ENCODE peak calls at places on chromosomes 11 and 22, in eight cellular contexts. H, G, A, O, M, I, W and T are unnamed samples.
A peak's percentile ranks its signal among the peaks of the same experiment; 100 is the strongest.

GRCh38 chr22:47064416-47064815 is 302.0 kb downstream of the TBC1D22A start:
- DNase-seq in A (no peak), M (no peak), G (no peak), W (no peak), H (no peak), O (no peak), I (no peak), T (no peak)

GRCh38 chr11:13944801-13945505 is 17.6 kb upstream of the SPON1 start:
- DNase-seq in G (no peak), A (no peak), H (no peak), W (no peak), O (no peak), M (no peak), I (no peak), T (no peak)

GRCh38 chr11:16749666-16750065 is 11.2 kb downstream of the C11orf58 start:
- DNase-seq in M (no peak), O (no peak), G (no peak), A (no peak), H (no peak), W (no peak), I (no peak), T (no peak)

GRCh38 chr11:11010624-11011127 is 152.8 kb upstream of the ZBED5 start:
- DNase-seq in O (peak; percentile 31), I (no peak), A (no peak), W (peak; percentile 16), G (peak; percentile 51), H (peak; percentile 21), M (no peak), T (no peak)

GRCh38 chr11:66976048-66976467 is 954 bp downstream of the C11orf86 start:
- DNase-seq in W (no peak), A (no peak), I (peak; percentile 16), M (no peak), O (no peak), G (peak; percentile 57), H (no peak), T (peak; percentile 51)

GRCh38 chr22:20946080-20946986 is 20.7 kb upstream of the AIFM3 start:
- DNase-seq in G (no peak), I (no peak), O (no peak), W (no peak), H (no peak), A (peak; percentile 64), M (no peak), T (no peak)

GRCh38 chr11:35035894-35036408 is 103.0 kb upstream of the CD44 start:
- DNase-seq in W (peak; percentile 77), H (no peak), O (no peak), G (no peak), M (peak; percentile 81), I (no peak), A (no peak), T (no peak)

GRCh38 chr22:49047461-49047860 is 780.2 kb downstream of the BRD1 start:
- DNase-seq in M (no peak), H (no peak), G (no peak), W (no peak), A (no peak), O (no peak), I (no peak), T (no peak)

GRCh38 chr11:16093889-16094653 is 262.3 kb downstream of the SOX6 start:
- DNase-seq in H (no peak), W (no peak), A (no peak), I (no peak), O (no peak), G (no peak), M (no peak), T (no peak)

GRCh38 chr11:31620434-31620833 is 110.9 kb downstream of the ELP4 start:
- DNase-seq in M (no peak), H (no peak), G (no peak), O (no peak), A (no peak), W (no peak), I (no peak), T (no peak)

GRCh38 chr11:1860108-1860507 is 7.2 kb downstream of the LSP1 start:
- DNase-seq in H (no peak), A (no peak), G (no peak), W (no peak), I (no peak), O (no peak), M (no peak), T (no peak)

GRCh38 chr11:123742334-123742733 is 874 bp upstream of the ZNF202 start:
- DNase-seq in M (no peak), O (no peak), A (no peak), G (peak; percentile 9), W (no peak), I (no peak), H (no peak), T (no peak)

GRCh38 chr11:86591631-86592030 is 80.8 kb downstream of the ME3 start:
- DNase-seq in A (no peak), O (no peak), W (peak; percentile 43), G (no peak), H (no peak), M (no peak), I (no peak), T (no peak)

GRCh38 chr11:11496879-11497278 is 124.9 kb downstream of the GALNT18 start:
- DNase-seq in M (no peak), O (no peak), G (no peak), A (no peak), I (no peak), W (no peak), H (no peak), T (no peak)

GRCh38 chr11:49221112-49221511 is 12.7 kb upstream of the FOLH1 start:
- DNase-seq in O (no peak), A (no peak), W (no peak), M (no peak), G (no peak), H (no peak), I (no peak), T (no peak)

GRCh38 chr11:78244080-78244479 is 55.4 kb downstream of the USP35 start:
- DNase-seq in H (no peak), A (no peak), O (no peak), I (no peak), M (no peak), G (no peak), W (no peak), T (no peak)

DNA sequence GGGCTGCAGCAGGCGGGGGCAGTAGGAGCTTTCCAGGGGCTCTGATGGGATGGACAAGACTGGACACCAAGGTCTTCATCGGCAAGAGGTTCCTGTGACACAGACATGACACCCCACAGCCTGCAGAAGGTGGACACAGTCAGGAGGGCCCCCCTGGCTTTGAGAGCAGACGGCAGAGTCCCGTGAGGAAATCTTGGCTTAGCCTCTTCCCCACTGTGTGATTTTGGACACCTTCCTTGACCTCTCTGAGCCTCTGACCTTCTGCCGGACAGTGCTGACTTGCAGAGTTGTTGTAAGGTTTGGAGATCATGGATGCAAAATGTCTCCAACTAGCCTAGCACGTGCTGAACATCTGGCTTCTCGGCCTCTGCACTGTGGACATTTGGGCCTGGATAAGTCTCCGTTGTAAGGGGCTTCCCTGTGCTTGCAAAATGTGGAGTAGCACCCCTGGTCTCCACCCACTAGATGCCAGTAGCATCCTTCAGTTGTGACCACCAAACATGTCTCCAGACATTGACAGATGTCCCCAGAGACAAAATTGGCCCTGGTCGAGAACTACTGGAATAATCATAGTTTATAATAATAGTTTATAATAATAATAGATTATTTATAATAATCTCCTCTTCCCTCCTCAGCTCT is 54.6 kb downstream of the MCM5 start:
- DNase-seq in W (no peak), M (no peak), A (no peak), O (no peak), G (no peak), H (no peak), I (no peak), T (no peak)
- TF ChIP-seq CTCF in W (peak; percentile 36), M (peak; percentile 33), A (no peak), O (peak; percentile 23), G (peak; percentile 8), H (peak; percentile 19), I (no peak), T (no peak)

DNA sequence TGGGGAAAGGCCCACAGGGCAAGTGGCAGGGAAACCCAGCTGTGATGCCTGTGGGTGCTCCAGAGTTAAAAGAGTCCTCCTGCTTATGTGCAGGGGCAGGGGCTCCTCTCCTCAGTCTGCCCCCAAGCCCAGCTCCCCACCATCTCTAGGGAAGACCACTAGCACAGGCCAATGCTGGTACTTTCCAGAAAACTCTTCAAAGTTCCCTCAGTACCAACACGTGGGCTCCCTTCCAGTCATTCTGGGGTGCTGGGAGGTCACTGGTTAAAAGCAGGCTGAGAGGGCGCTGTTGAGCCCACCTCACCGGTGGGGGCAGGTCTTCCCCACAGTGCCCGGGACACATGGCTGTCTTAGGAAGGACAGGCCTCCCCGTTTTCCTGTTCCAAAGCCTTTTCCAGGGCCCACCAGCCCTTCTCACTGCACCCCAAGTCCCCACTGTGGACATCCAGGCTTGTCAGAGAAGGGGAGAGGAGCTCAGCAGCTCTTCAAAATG is 154.6 kb downstream of the TRIM29 start:
- DNase-seq in M (no peak), O (no peak), G (no peak), W (no peak), I (no peak), A (no peak), H (no peak), T (no peak)
- TF ChIP-seq CTCF in M (no peak), O (no peak), G (no peak), W (no peak), I (no peak), A (no peak), H (no peak), T (no peak)

DNA sequence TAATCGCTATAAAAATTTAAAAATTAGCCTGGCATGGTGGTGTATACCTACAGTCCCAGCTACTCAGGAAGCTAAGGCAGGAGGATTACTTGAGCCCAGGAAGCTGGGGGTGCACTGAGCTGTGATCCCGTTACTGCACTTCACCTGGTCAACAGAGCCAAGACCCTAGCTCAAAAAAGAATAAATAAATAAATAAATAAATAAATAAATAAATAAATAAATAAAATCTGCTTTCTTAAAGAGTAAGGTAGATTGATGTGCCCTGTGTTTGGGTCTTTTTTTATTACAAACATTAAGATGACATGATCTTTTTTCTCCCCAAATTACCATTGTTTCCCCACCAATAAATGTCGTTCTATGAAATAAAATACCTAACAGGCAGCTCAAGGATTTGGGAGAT is 114.3 kb upstream of the APOA1 start:
- DNase-seq in H (no peak), A (no peak), M (no peak), W (no peak), G (no peak), I (no peak), O (no peak), T (no peak)
- TF ChIP-seq CTCF in H (no peak), A (no peak), M (no peak), W (no peak), G (no peak), I (no peak), O (no peak), T (no peak)

GRCh38 chr22:23239429-23239828 is 59.1 kb downstream of the BCR start:
- DNase-seq in M (no peak), W (no peak), A (no peak), O (no peak), I (no peak), H (no peak), G (no peak), T (no peak)

GRCh38 chr22:23238707-23239106 is 58.4 kb downstream of the BCR start:
- DNase-seq in O (no peak), W (no peak), M (no peak), H (no peak), A (no peak), I (no peak), G (no peak), T (no peak)

GRCh38 chr22:23242473-23243001 is 62.2 kb downstream of the BCR start:
- DNase-seq in I (no peak), M (no peak), W (no peak), A (no peak), G (peak; percentile 64), O (no peak), H (no peak), T (no peak)

GRCh38 chr22:23241562-23242472 is 61.5 kb downstream of the BCR start:
- DNase-seq in H (no peak), I (no peak), O (no peak), G (no peak), M (no peak), W (no peak), A (no peak), T (no peak)

GRCh38 chr22:23240639-23241389 is 60.5 kb downstream of the BCR start:
- DNase-seq in O (no peak), W (no peak), H (no peak), A (no peak), M (no peak), G (no peak), I (no peak), T (no peak)
- TF ChIP-seq CTCF in O (peak; percentile 41), W (peak; percentile 64), H (peak; percentile 12), A (no peak), M (no peak), G (peak; percentile 35), I (no peak), T (peak; percentile 15)